ENCODE peak calls at places on chromosomes 3 and 15, in four cellular contexts. One of them, this sample, is unnamed.

GRCh38 chr3:52848617-52849016 is 13.8 kb upstream of the MUSTN1 start:
- DNase-seq in GM12878: no peak
- DNase-seq in K562: peak; percentile 15
- DNase-seq in HL-60: no peak
- DNase-seq in this sample: no peak

GRCh38 chr3:171974986-171975837 is 64.2 kb upstream of the FNDC3B start:
- DNase-seq in GM12878: no peak
- DNase-seq in K562: peak; percentile 39
- DNase-seq in HL-60: peak; percentile 95
- DNase-seq in this sample: no peak

GRCh38 chr3:119295816-119296484 is 1.8 kb downstream of the ARHGAP31 start:
- DNase-seq in GM12878: no peak
- DNase-seq in K562: no peak
- DNase-seq in HL-60: no peak
- DNase-seq in this sample: no peak

GRCh38 chr3:73070675-73071575 is 9.5 kb downstream of the EBLN2 start:
- DNase-seq in GM12878: no peak
- DNase-seq in K562: no peak
- DNase-seq in HL-60: peak; percentile 41
- DNase-seq in this sample: no peak

GRCh38 chr3:33798418-33799201 is at the start of gene PDCD6IP:
- DNase-seq in GM12878: peak; percentile 74
- DNase-seq in K562: peak; percentile 97
- DNase-seq in HL-60: peak; percentile 91
- DNase-seq in this sample: peak; percentile 77

GRCh38 chr3:68919000-68919399 is 13.3 kb downstream of the TAFA4 start:
- DNase-seq in GM12878: no peak
- DNase-seq in K562: no peak
- DNase-seq in HL-60: no peak
- DNase-seq in this sample: no peak

GRCh38 chr15:88902491-88902835 is 7.1 kb upstream of the HAPLN3 start:
- DNase-seq in GM12878: no peak
- DNase-seq in K562: no peak
- DNase-seq in HL-60: no peak
- DNase-seq in this sample: no peak

GRCh38 chr3:126951561-126951960 is 31.4 kb upstream of the PLXNA1 start:
- DNase-seq in GM12878: no peak
- DNase-seq in K562: no peak
- DNase-seq in HL-60: no peak
- DNase-seq in this sample: no peak

GRCh38 chr3:133211449-133211848 is 173.3 kb downstream of the TMEM108 start:
- DNase-seq in GM12878: peak; percentile 78
- DNase-seq in K562: peak; percentile 5
- DNase-seq in HL-60: peak; percentile 50
- DNase-seq in this sample: no peak

GRCh38 chr15:39501366-39501765 is 79.5 kb upstream of the THBS1 start:
- DNase-seq in GM12878: no peak
- DNase-seq in K562: no peak
- DNase-seq in HL-60: no peak
- DNase-seq in this sample: no peak

DNA sequence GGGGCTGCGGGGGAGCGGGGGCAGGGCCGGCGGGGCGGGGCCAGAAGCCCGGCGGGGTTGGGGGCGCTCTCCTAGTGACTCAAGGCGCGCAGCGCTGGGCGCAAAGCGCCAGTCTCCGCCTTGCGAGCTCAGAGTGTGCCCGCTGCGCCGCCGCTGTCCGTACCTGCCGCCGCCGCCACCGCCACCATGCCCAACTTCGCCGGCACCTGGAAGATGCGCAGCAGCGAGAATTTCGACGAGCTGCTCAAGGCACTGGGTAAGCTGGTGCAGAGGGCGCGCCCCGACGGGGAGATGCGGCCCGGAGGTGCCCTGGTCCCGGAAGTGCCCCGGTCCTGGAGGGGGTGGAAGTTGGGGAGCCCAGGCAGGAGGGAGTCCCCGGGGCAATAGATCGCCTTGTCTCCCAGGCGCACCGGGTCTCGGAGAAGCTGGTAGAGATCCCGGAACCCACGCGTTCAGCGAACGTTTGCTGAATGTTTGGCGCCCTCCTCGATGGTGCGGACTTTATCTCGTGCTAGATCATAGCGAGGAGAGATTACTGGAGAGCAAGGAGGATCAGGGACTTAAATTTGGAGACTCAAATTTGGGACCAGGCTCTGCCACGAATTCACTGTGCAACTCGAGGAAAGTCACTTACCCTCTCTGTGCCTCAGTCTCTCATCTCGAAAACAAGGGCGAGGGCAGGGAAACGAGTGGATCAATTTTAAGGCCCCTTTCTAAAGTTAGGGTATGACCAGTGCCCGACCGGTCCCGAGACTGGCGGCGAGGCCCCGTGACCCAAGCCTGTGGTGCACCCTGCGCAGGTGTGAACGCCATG is at the start of gene CRABP1:
- DNase-seq in GM12878: no peak
- DNase-seq in K562: no peak
- DNase-seq in HL-60: no peak
- DNase-seq in this sample: no peak
- TF ChIP-seq SPI1 in GM12878: no peak
- TF ChIP-seq SPI1 in K562: no peak
- TF ChIP-seq SPI1 in HL-60: no peak
- TF ChIP-seq SPI1 in this sample: no peak

DNA sequence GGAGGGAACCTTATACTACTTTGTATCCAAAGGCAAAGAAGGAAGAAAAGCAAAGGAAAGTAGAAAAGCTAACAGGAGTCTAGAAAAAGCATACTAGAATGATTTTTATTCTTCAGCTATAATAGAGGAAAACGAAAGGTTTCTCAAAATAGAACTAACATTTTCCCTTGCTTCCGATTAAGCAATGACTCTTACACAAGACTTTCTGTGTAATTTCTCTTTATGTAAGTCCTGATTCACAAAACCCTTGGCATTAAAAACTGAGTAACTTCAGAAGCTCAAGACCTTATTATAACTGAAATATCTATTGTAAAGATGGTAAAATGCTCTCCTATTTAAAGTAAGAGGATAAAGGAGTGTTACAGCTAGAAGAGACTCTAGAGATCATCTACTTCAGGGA is 97.4 kb downstream of the DTWD1 start:
- DNase-seq in GM12878: no peak
- DNase-seq in K562: no peak
- DNase-seq in HL-60: no peak
- DNase-seq in this sample: no peak
- TF ChIP-seq SPI1 in GM12878: no peak
- TF ChIP-seq SPI1 in K562: no peak
- TF ChIP-seq SPI1 in HL-60: no peak
- TF ChIP-seq SPI1 in this sample: no peak

DNA sequence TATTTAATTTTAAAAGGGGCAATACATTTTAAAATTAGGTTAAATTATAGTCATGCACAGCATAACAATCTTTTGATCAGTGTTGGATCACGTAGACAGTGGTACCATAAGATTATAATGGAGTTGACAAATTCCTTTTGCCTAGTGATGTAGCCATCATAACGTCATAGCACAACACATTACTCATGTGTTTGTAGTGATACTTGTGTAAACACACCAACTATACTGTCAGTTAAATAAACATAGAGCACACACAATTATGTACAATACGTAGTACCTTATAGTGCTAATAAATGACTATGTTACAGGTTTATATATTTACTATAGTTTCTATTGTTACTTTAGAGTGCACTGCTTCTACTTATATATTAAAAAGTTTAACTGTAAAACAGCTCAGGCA is 31.2 kb downstream of the FOXB1 start:
- DNase-seq in GM12878: no peak
- DNase-seq in K562: no peak
- DNase-seq in HL-60: no peak
- DNase-seq in this sample: no peak
- TF ChIP-seq SPI1 in GM12878: no peak
- TF ChIP-seq SPI1 in K562: no peak
- TF ChIP-seq SPI1 in HL-60: no peak
- TF ChIP-seq SPI1 in this sample: no peak

GRCh38 chr3:182364723-182365650 is 428.3 kb upstream of the ATP11B start:
- DNase-seq in GM12878: no peak
- DNase-seq in K562: peak; percentile 72
- DNase-seq in HL-60: no peak
- DNase-seq in this sample: no peak
- TF ChIP-seq SPI1 in GM12878: no peak
- TF ChIP-seq SPI1 in K562: peak; percentile 56
- TF ChIP-seq SPI1 in HL-60: no peak
- TF ChIP-seq SPI1 in this sample: no peak

GRCh38 chr15:72174551-72175165 is 22.9 kb downstream of the GRAMD2A start:
- DNase-seq in GM12878: no peak
- DNase-seq in K562: no peak
- DNase-seq in HL-60: no peak
- DNase-seq in this sample: no peak

GRCh38 chr15:72172796-72173195 is 24.8 kb downstream of the GRAMD2A start:
- DNase-seq in GM12878: no peak
- DNase-seq in K562: no peak
- DNase-seq in HL-60: no peak
- DNase-seq in this sample: no peak

GRCh38 chr15:72175186-72176044 is 22.2 kb downstream of the GRAMD2A start:
- DNase-seq in GM12878: no peak
- DNase-seq in K562: no peak
- DNase-seq in HL-60: no peak
- DNase-seq in this sample: no peak

GRCh38 chr15:72173401-72173800 is 24.2 kb downstream of the GRAMD2A start:
- DNase-seq in GM12878: no peak
- DNase-seq in K562: no peak
- DNase-seq in HL-60: no peak
- DNase-seq in this sample: no peak

GRCh38 chr15:72173864-72174550 is 23.6 kb downstream of the GRAMD2A start:
- DNase-seq in GM12878: no peak
- DNase-seq in K562: no peak
- DNase-seq in HL-60: no peak
- DNase-seq in this sample: no peak
- TF ChIP-seq SPI1 in GM12878: no peak
- TF ChIP-seq SPI1 in K562: no peak
- TF ChIP-seq SPI1 in HL-60: no peak
- TF ChIP-seq SPI1 in this sample: no peak

DNA sequence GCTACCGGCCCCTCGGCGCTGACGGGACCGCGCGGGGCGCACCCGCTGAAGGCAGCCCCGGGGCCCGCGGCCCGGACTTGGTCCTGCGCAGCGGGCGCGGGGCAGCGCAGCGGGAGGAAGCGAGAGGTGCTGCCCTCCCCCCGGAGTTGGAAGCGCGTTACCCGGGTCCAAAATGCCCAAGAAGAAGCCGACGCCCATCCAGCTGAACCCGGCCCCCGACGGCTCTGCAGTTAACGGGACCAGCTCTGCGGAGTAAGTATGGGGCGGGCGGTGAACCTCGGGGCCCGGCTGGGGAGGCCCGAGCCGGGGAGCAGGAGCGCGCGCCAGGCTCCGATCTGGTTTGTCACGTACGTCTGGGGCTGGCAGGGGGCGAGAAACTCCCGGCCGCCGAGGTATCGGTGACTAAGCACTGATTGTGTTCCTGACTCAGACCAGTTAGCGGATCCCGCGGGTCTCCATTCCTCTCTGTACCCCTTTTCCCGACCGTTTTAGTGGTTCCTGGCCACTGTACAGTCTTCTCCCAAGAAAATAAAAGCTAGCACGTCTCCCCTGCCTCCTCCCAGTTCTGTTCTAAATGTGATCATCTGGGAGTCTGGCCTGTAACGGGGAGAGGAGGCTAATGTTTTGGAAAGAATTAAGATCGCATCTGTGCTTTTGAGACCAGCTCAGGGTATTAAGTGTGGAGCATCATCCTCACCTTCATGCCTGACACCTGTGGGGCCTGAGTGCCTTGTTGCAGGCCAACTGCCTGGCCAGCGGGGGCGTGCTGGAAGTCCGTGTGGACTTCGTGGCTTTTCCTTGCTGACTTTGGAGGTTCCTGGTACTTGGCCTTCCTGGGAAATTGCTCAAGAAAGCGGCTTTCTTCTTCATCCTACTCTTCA is 704 bp downstream of the MAP2K1 start:
- DNase-seq in GM12878: no peak
- DNase-seq in K562: peak; percentile 61
- DNase-seq in HL-60: peak; percentile 47
- DNase-seq in this sample: no peak
- TF ChIP-seq SPI1 in GM12878: no peak
- TF ChIP-seq SPI1 in K562: no peak
- TF ChIP-seq SPI1 in HL-60: no peak
- TF ChIP-seq SPI1 in this sample: no peak

GRCh38 chr3:111851511-111851954 is 7.5 kb upstream of the PHLDB2 start:
- DNase-seq in GM12878: no peak
- DNase-seq in K562: no peak
- DNase-seq in HL-60: no peak
- DNase-seq in this sample: no peak
- TF ChIP-seq SPI1 in GM12878: no peak
- TF ChIP-seq SPI1 in K562: no peak
- TF ChIP-seq SPI1 in HL-60: no peak
- TF ChIP-seq SPI1 in this sample: no peak

GRCh38 chr3:7547826-7548225 is 686.9 kb downstream of the GRM7 start:
- DNase-seq in GM12878: no peak
- DNase-seq in K562: no peak
- DNase-seq in HL-60: no peak
- DNase-seq in this sample: no peak
- TF ChIP-seq SPI1 in GM12878: no peak
- TF ChIP-seq SPI1 in K562: no peak
- TF ChIP-seq SPI1 in HL-60: no peak
- TF ChIP-seq SPI1 in this sample: no peak

GRCh38 chr15:96343529-96344072 is 13.1 kb downstream of the NR2F2 start:
- DNase-seq in GM12878: no peak
- DNase-seq in K562: no peak
- DNase-seq in HL-60: no peak
- DNase-seq in this sample: no peak
- TF ChIP-seq SPI1 in GM12878: no peak
- TF ChIP-seq SPI1 in K562: no peak
- TF ChIP-seq SPI1 in HL-60: no peak
- TF ChIP-seq SPI1 in this sample: no peak

GRCh38 chr3:32301426-32301825 is 62.9 kb downstream of the CMTM8 start:
- DNase-seq in GM12878: no peak
- DNase-seq in K562: no peak
- DNase-seq in HL-60: no peak
- DNase-seq in this sample: no peak
- TF ChIP-seq SPI1 in GM12878: no peak
- TF ChIP-seq SPI1 in K562: no peak
- TF ChIP-seq SPI1 in HL-60: no peak
- TF ChIP-seq SPI1 in this sample: no peak

This sample was measured in GM12891.